ENCODE peak calls at places on chromosomes 16 and 17, in four cellular contexts. One of them, this sample, is unnamed.
A peak's percentile ranks its signal among the peaks of the same experiment; 100 is the strongest.

GRCh38 chr16:15519767-15520166 is 85.4 kb downstream of the BMERB1 start:
- DNase-seq in H9: no peak
- DNase-seq in neuronal stem cell: no peak
- DNase-seq in H1: no peak
- DNase-seq in this sample: no peak

GRCh38 chr16:56221995-56222394 is 30.7 kb downstream of the GNAO1 start:
- DNase-seq in H9: no peak
- DNase-seq in neuronal stem cell: no peak
- DNase-seq in H1: no peak
- DNase-seq in this sample: no peak

GRCh38 chr17:80147035-80147939 is at the start of gene EIF4A3:
- DNase-seq in H1: peak; percentile 97
- DNase-seq in neuronal stem cell: peak; percentile 98
- DNase-seq in H9: peak; percentile 100
- DNase-seq in this sample: peak; percentile 99

GRCh38 chr16:1765826-1766225 is 5.5 kb downstream of the NME3 start:
- DNase-seq in H9: no peak
- DNase-seq in H1: no peak
- DNase-seq in neuronal stem cell: no peak
- DNase-seq in this sample: no peak

GRCh38 chr17:159609-160008 is 21.8 kb downstream of the DOC2B start:
- DNase-seq in H9: no peak
- DNase-seq in neuronal stem cell: no peak
- DNase-seq in H1: no peak
- DNase-seq in this sample: no peak

GRCh38 chr17:72402727-72403210 is 281.9 kb downstream of the SOX9 start:
- DNase-seq in H1: no peak
- DNase-seq in H9: no peak
- DNase-seq in neuronal stem cell: no peak
- DNase-seq in this sample: no peak

GRCh38 chr16:74633686-74634085 is 26.8 kb upstream of the GLG1 start:
- DNase-seq in neuronal stem cell: no peak
- DNase-seq in H9: no peak
- DNase-seq in H1: no peak
- DNase-seq in this sample: no peak

GRCh38 chr16:17026600-17027242 is 444.0 kb downstream of the XYLT1 start:
- DNase-seq in H1: no peak
- DNase-seq in H9: no peak
- DNase-seq in neuronal stem cell: no peak
- DNase-seq in this sample: no peak

GRCh38 chr16:14132696-14133048 is 61.6 kb downstream of the MRTFB start:
- DNase-seq in H1: no peak
- DNase-seq in neuronal stem cell: no peak
- DNase-seq in H9: no peak
- DNase-seq in this sample: peak; percentile 38

GRCh38 chr17:74276051-74276476 is 2.0 kb downstream of the DNAI2 start:
- DNase-seq in neuronal stem cell: no peak
- DNase-seq in H9: no peak
- DNase-seq in H1: no peak
- DNase-seq in this sample: no peak

GRCh38 chr17:67784364-67785121 is 40.8 kb upstream of the BPTF start:
- DNase-seq in H9: no peak
- DNase-seq in H1: no peak
- DNase-seq in neuronal stem cell: no peak
- DNase-seq in this sample: no peak

GRCh38 chr16:23803591-23804123 is 32.1 kb upstream of the PRKCB start:
- DNase-seq in H9: peak; percentile 82
- DNase-seq in H1: peak; percentile 78
- DNase-seq in neuronal stem cell: peak; percentile 26
- DNase-seq in this sample: no peak

GRCh38 chr16:65023802-65024201 is 98.1 kb downstream of the CDH11 start:
- DNase-seq in H9: no peak
- DNase-seq in H1: no peak
- DNase-seq in neuronal stem cell: no peak
- DNase-seq in this sample: no peak

GRCh38 chr17:1227917-1228751 is 42.1 kb upstream of the BHLHA9 start:
- DNase-seq in H9: peak; percentile 58
- DNase-seq in H1: peak; percentile 59
- DNase-seq in neuronal stem cell: no peak
- DNase-seq in this sample: no peak

DNA sequence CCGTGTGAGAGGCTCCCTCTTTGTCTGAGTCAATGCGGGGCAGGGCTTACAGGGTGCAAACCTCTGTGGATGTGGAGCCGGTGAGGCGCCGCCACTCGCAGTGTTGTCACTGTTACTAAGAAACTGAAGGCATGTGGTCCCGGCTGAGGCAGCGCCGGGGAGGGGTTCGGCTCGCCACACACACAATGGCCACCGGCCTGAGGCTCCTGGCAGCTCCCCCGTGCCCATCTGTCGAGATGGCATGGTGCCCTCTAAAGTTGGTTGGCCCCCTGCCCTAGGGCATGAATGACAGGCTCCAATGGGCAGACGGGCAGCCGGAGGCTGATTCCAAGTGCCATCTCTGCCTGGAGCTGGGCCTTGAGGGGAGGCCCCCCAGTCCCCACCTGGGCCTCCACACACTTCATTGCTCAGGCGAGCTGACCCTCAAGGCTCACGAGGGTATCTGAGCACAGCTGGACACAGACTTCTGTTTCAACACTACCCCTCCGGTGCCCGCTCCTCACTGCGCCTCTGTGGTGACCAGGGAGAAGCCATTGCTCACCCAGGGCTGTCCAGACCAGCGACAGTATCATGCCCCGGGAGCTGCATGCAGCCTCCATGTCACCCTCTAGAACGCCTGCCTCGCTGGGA is 137.2 kb downstream of the C16orf78 start:
- DNase-seq in H9: no peak
- DNase-seq in neuronal stem cell: no peak
- DNase-seq in H1: no peak
- DNase-seq in this sample: no peak
- H2BK12ac ChIP-seq in H9: no peak overlapping the region
- H2BK12ac ChIP-seq in neuronal stem cell: no peak overlapping the region
- H2BK12ac ChIP-seq in H1: no peak overlapping the region
- H2BK12ac ChIP-seq in this sample: no peak overlapping the region

GRCh38 chr16:29714972-29715371 is 30.8 kb downstream of the C16orf54 start:
- DNase-seq in neuronal stem cell: no peak
- DNase-seq in H1: no peak
- DNase-seq in H9: no peak
- DNase-seq in this sample: no peak

GRCh38 chr16:29714396-29714795 is 31.4 kb downstream of the C16orf54 start:
- DNase-seq in H1: no peak
- DNase-seq in neuronal stem cell: no peak
- DNase-seq in H9: no peak
- DNase-seq in this sample: no peak

GRCh38 chr16:29712770-29713169 is 33.0 kb downstream of the C16orf54 start:
- DNase-seq in H9: no peak
- DNase-seq in H1: no peak
- DNase-seq in neuronal stem cell: no peak
- DNase-seq in this sample: no peak

GRCh38 chr16:29708917-29709600 is 30.1 kb downstream of the QPRT start:
- DNase-seq in H1: peak; percentile 73
- DNase-seq in H9: peak; percentile 95
- DNase-seq in neuronal stem cell: no peak
- DNase-seq in this sample: no peak

GRCh38 chr16:29710227-29711219 is 31.5 kb downstream of the QPRT start:
- DNase-seq in H9: peak; percentile 40
- DNase-seq in H1: no peak
- DNase-seq in neuronal stem cell: no peak
- DNase-seq in this sample: peak; percentile 82
- H3K27ac ChIP-seq in H9: peak overlapping the region; percentile 95
- H3K27ac ChIP-seq in H1: peak overlapping the region; percentile 91
- H3K27ac ChIP-seq in neuronal stem cell: peak overlapping the region; percentile 60
- H3K27ac ChIP-seq in this sample: peak overlapping the region; percentile 41

GRCh38 chr16:10942352-10943297 is at the start of gene DEXI:
- DNase-seq in neuronal stem cell: peak; percentile 86
- DNase-seq in H9: peak; percentile 91
- DNase-seq in H1: peak; percentile 96
- DNase-seq in this sample: peak; percentile 90
- H2BK12ac ChIP-seq in neuronal stem cell: no peak within 1 kb of the TSS
- H2BK12ac ChIP-seq in H9: no peak within 1 kb of the TSS
- H2BK12ac ChIP-seq in H1: peak within 1 kb of the TSS; percentile 39
- H2BK12ac ChIP-seq in this sample: no peak within 1 kb of the TSS

GRCh38 chr17:37327341-37328090 is 48.3 kb upstream of the C17orf78 start:
- DNase-seq in neuronal stem cell: no peak
- DNase-seq in H9: no peak
- DNase-seq in H1: no peak
- DNase-seq in this sample: peak; percentile 91
- H3K27ac ChIP-seq in neuronal stem cell: no peak overlapping the region
- H3K27ac ChIP-seq in H9: no peak overlapping the region
- H3K27ac ChIP-seq in H1: no peak overlapping the region
- H3K27ac ChIP-seq in this sample: peak overlapping the region; percentile 88

DNA sequence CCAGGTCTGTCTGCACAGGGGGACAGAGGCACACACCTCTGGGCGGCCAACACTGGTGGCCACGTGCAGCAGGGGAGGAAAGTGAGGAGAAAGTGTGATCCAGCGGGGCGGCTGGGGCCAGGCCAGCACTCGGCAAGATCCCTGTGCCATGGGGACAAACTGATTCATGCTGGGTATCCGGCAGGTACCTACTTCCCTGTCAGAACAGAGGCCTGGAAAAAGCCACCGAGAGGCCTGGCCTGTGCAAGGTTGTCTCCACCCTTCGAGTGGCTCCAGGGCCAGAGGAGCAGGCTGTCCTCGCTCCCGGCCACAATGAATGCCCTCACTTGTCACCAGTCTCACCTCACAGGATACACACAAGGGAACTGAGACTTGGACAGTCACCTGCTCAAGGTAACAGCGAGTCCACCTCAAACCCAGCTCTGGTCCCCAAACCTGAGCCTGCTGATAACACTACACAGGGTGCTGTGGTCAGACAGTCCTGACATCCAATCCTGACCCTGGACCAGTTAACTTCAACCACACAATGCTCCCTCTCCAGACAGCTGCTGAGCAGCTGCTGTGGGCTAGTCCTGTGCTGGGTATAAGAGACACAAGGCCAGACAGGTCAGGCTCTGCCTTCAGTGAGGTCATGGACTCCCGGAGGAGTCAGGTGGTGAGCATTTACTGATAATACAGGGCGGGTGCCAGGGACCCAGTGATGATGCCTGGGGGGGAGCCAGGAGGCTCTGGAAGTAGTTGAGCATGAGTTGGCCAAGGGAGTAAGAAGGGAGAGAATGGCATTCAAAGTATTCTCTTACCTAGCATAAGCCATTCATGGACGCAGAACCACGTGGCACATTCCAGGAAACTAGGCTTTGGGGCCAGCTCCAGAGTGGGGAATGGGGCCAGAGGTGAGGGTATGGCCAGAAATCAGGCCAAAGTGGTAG is 53.0 kb downstream of the VAC14 start:
- DNase-seq in H9: no peak
- DNase-seq in H1: no peak
- DNase-seq in neuronal stem cell: no peak
- DNase-seq in this sample: peak; percentile 45
- H2BK12ac ChIP-seq in H9: no peak overlapping the region
- H2BK12ac ChIP-seq in H1: no peak overlapping the region
- H2BK12ac ChIP-seq in neuronal stem cell: no peak overlapping the region
- H2BK12ac ChIP-seq in this sample: peak overlapping the region; percentile 99

DNA sequence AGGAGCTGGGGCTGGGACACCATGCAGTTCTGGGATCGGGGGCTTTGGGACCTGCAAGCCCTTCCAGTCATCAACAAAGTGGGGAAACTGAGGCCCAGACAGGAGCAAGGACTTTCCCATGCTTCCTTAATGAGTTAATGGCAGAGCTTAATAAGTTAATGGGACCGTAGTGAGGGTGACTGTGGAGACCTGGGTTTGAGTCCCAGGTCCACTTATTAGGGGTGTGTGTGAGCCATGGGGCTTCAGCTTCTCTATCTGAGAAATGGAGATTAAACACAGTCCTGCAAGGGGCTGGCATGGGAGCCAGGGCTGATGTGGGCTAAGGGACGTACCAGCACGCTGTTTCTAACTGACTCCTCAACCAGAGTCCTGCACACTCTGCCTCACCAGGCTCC is 41.7 kb upstream of the NKD1 start:
- DNase-seq in H1: no peak
- DNase-seq in neuronal stem cell: no peak
- DNase-seq in H9: no peak
- DNase-seq in this sample: no peak
- H3K27ac ChIP-seq in H1: no peak overlapping the region
- H3K27ac ChIP-seq in neuronal stem cell: no peak overlapping the region
- H3K27ac ChIP-seq in H9: no peak overlapping the region
- H3K27ac ChIP-seq in this sample: no peak overlapping the region

DNA sequence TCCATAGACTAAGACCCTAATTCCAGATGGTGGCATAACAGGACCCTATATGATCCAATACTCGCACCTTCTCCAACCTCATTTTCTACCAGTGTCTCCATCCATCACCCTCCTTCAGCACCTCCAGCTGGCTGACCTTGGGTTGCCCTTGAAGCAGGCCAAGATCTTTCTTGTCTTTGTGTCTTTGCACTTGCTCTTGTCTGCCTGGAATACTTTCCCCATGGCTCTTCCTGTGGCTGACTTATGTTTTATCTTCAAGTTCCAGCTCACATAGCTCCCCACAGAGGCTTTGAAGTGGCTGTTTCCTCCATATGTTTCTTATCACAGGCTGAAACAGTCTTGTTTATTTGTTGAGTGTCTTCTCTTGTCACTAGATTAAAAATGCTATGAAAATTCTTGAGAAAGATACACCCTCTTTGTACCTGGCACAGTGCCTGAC is 29.6 kb upstream of the MMD start:
- DNase-seq in neuronal stem cell: no peak
- DNase-seq in H1: no peak
- DNase-seq in H9: no peak
- DNase-seq in this sample: peak; percentile 92
- H2BK12ac ChIP-seq in neuronal stem cell: no peak overlapping the region
- H2BK12ac ChIP-seq in H1: no peak overlapping the region
- H2BK12ac ChIP-seq in H9: no peak overlapping the region
- H2BK12ac ChIP-seq in this sample: peak overlapping the region; percentile 77

DNA sequence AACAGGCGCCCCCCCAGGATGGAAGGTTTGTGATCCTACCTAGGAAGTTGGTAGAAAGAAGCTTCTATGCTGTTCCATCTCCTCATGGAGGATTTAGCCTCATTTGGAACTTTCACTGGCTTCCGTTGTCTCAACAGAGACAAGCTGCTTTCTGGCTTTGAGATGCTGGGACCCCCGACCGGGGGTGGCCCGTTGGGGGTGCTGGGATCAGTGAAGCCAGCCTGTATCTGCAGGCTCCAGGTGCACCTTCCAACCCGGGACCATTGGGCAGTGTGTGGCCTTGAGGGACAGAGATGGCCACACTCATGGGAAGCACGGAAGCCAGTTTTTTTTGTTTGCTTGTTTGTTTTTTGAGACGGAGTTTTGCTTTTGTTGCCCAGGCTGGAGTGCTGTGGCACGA is 15.4 kb downstream of the CIBAR2 start:
- DNase-seq in H1: no peak
- DNase-seq in neuronal stem cell: no peak
- DNase-seq in H9: no peak
- DNase-seq in this sample: no peak
- H3K27ac ChIP-seq in H1: no peak overlapping the region
- H3K27ac ChIP-seq in neuronal stem cell: no peak overlapping the region
- H3K27ac ChIP-seq in H9: no peak overlapping the region
- H3K27ac ChIP-seq in this sample: no peak overlapping the region

GRCh38 chr17:76384987-76385891 is 830 bp downstream of the SPHK1 start:
- DNase-seq in H9: peak; percentile 55
- DNase-seq in neuronal stem cell: peak; percentile 43
- DNase-seq in H1: peak; percentile 74
- DNase-seq in this sample: peak; percentile 86
- H2BK12ac ChIP-seq in H9: no peak overlapping the region
- H2BK12ac ChIP-seq in neuronal stem cell: peak overlapping the region; percentile 94
- H2BK12ac ChIP-seq in H1: peak overlapping the region; percentile 39
- H2BK12ac ChIP-seq in this sample: peak overlapping the region; percentile 45

GRCh38 chr17:15185625-15185991 is 79.5 kb downstream of the PMP22 start:
- DNase-seq in H9: no peak
- DNase-seq in neuronal stem cell: no peak
- DNase-seq in H1: no peak
- DNase-seq in this sample: peak; percentile 84
- H3K27ac ChIP-seq in H9: no peak overlapping the region
- H3K27ac ChIP-seq in neuronal stem cell: no peak overlapping the region
- H3K27ac ChIP-seq in H1: no peak overlapping the region
- H3K27ac ChIP-seq in this sample: no peak overlapping the region